ENCODE peak calls at places on chromosome 15, in ten cellular contexts. One of them, this sample, is unnamed.
A peak's percentile ranks its signal among the peaks of the same experiment; 100 is the strongest.

GRCh38 chr15:79329186-79329611 is 18.3 kb downstream of the TMED3 start:
- DNase-seq in thyroid gland: no peak
- DNase-seq in A673: peak; percentile 18
- DNase-seq in stomach: no peak
- DNase-seq in breast epithelium: no peak
- DNase-seq in body of pancreas: no peak
- DNase-seq in thoracic aorta: no peak
- DNase-seq in heart right ventricle: no peak
- DNase-seq in right lobe of liver: no peak
- DNase-seq in psoas muscle: no peak
- DNase-seq in this sample: peak; percentile 79

GRCh38 chr15:69163124-69163669 is 2.8 kb downstream of the GLCE start:
- DNase-seq in thyroid gland: no peak
- DNase-seq in A673: no peak
- DNase-seq in stomach: no peak
- DNase-seq in breast epithelium: no peak
- DNase-seq in body of pancreas: no peak
- DNase-seq in thoracic aorta: no peak
- DNase-seq in heart right ventricle: no peak
- DNase-seq in right lobe of liver: no peak
- DNase-seq in psoas muscle: no peak
- DNase-seq in this sample: no peak

GRCh38 chr15:91852741-91853500 is 587 bp upstream of the SLCO3A1 start:
- DNase-seq in thyroid gland: peak; percentile 75
- DNase-seq in A673: peak; percentile 63
- DNase-seq in stomach: peak; percentile 76
- DNase-seq in breast epithelium: peak; percentile 52
- DNase-seq in body of pancreas: peak; percentile 67
- DNase-seq in thoracic aorta: no peak
- DNase-seq in heart right ventricle: peak; percentile 83
- DNase-seq in right lobe of liver: peak; percentile 85
- DNase-seq in psoas muscle: peak; percentile 78
- DNase-seq in this sample: no peak

GRCh38 chr15:84108725-84109124 is 126.8 kb upstream of the GOLGA6L4 start:
- DNase-seq in thyroid gland: no peak
- DNase-seq in A673: peak; percentile 35
- DNase-seq in stomach: no peak
- DNase-seq in breast epithelium: no peak
- DNase-seq in body of pancreas: no peak
- DNase-seq in thoracic aorta: no peak
- DNase-seq in heart right ventricle: no peak
- DNase-seq in right lobe of liver: no peak
- DNase-seq in psoas muscle: no peak
- DNase-seq in this sample: peak; percentile 45

GRCh38 chr15:56082263-56082761 is 88.9 kb upstream of the NEDD4 start:
- DNase-seq in thyroid gland: no peak
- DNase-seq in A673: no peak
- DNase-seq in stomach: no peak
- DNase-seq in breast epithelium: no peak
- DNase-seq in body of pancreas: no peak
- DNase-seq in thoracic aorta: no peak
- DNase-seq in heart right ventricle: no peak
- DNase-seq in right lobe of liver: no peak
- DNase-seq in psoas muscle: no peak
- DNase-seq in this sample: peak; percentile 80

GRCh38 chr15:87477759-87478687 is 778.5 kb downstream of the NTRK3 start:
- DNase-seq in thyroid gland: peak; percentile 6
- DNase-seq in A673: peak; percentile 3
- DNase-seq in stomach: no peak
- DNase-seq in breast epithelium: peak; percentile 60
- DNase-seq in body of pancreas: peak; percentile 67
- DNase-seq in thoracic aorta: peak; percentile 21
- DNase-seq in heart right ventricle: peak; percentile 57
- DNase-seq in right lobe of liver: no peak
- DNase-seq in psoas muscle: no peak
- DNase-seq in this sample: peak; percentile 57

GRCh38 chr15:62592920-62593319 is 427.8 kb upstream of the C2CD4B start:
- DNase-seq in thyroid gland: no peak
- DNase-seq in A673: no peak
- DNase-seq in stomach: no peak
- DNase-seq in breast epithelium: no peak
- DNase-seq in body of pancreas: no peak
- DNase-seq in thoracic aorta: no peak
- DNase-seq in heart right ventricle: no peak
- DNase-seq in right lobe of liver: no peak
- DNase-seq in psoas muscle: no peak
- DNase-seq in this sample: no peak

GRCh38 chr15:77002436-77002835 is 7.5 kb downstream of the PSTPIP1 start:
- DNase-seq in thyroid gland: no peak
- DNase-seq in A673: no peak
- DNase-seq in stomach: no peak
- DNase-seq in breast epithelium: no peak
- DNase-seq in body of pancreas: no peak
- DNase-seq in thoracic aorta: no peak
- DNase-seq in heart right ventricle: no peak
- DNase-seq in right lobe of liver: peak; percentile 36
- DNase-seq in psoas muscle: peak; percentile 4
- DNase-seq in this sample: no peak

GRCh38 chr15:70284438-70285214 is 186.9 kb upstream of the TLE3 start:
- DNase-seq in thyroid gland: peak; percentile 96
- DNase-seq in A673: no peak
- DNase-seq in stomach: peak; percentile 82
- DNase-seq in breast epithelium: peak; percentile 43
- DNase-seq in body of pancreas: peak; percentile 91
- DNase-seq in thoracic aorta: no peak
- DNase-seq in heart right ventricle: peak; percentile 67
- DNase-seq in right lobe of liver: peak; percentile 90
- DNase-seq in psoas muscle: no peak
- DNase-seq in this sample: no peak

GRCh38 chr15:47685141-47685870 is 32.0 kb upstream of the SEMA6D start:
- DNase-seq in thyroid gland: no peak
- DNase-seq in A673: no peak
- DNase-seq in stomach: no peak
- DNase-seq in breast epithelium: no peak
- DNase-seq in body of pancreas: no peak
- DNase-seq in thoracic aorta: no peak
- DNase-seq in heart right ventricle: no peak
- DNase-seq in right lobe of liver: no peak
- DNase-seq in psoas muscle: no peak
- DNase-seq in this sample: peak; percentile 78

GRCh38 chr15:31175484-31175883 is 74.0 kb upstream of the TRPM1 start:
- DNase-seq in thyroid gland: no peak
- DNase-seq in A673: no peak
- DNase-seq in stomach: no peak
- DNase-seq in breast epithelium: no peak
- DNase-seq in body of pancreas: no peak
- DNase-seq in thoracic aorta: no peak
- DNase-seq in heart right ventricle: no peak
- DNase-seq in right lobe of liver: no peak
- DNase-seq in psoas muscle: no peak
- DNase-seq in this sample: no peak

GRCh38 chr15:31177936-31178335 is 76.4 kb upstream of the TRPM1 start:
- DNase-seq in thyroid gland: no peak
- DNase-seq in A673: no peak
- DNase-seq in stomach: no peak
- DNase-seq in breast epithelium: no peak
- DNase-seq in body of pancreas: no peak
- DNase-seq in thoracic aorta: no peak
- DNase-seq in heart right ventricle: no peak
- DNase-seq in right lobe of liver: no peak
- DNase-seq in psoas muscle: no peak
- DNase-seq in this sample: peak; percentile 9

GRCh38 chr15:31173790-31174450 is 72.4 kb upstream of the TRPM1 start:
- DNase-seq in thyroid gland: no peak
- DNase-seq in A673: no peak
- DNase-seq in stomach: no peak
- DNase-seq in breast epithelium: no peak
- DNase-seq in body of pancreas: no peak
- DNase-seq in thoracic aorta: no peak
- DNase-seq in heart right ventricle: no peak
- DNase-seq in right lobe of liver: no peak
- DNase-seq in psoas muscle: no peak
- DNase-seq in this sample: no peak

GRCh38 chr15:31178705-31179104 is 77.2 kb upstream of the TRPM1 start:
- DNase-seq in thyroid gland: no peak
- DNase-seq in A673: no peak
- DNase-seq in stomach: no peak
- DNase-seq in breast epithelium: no peak
- DNase-seq in body of pancreas: no peak
- DNase-seq in thoracic aorta: no peak
- DNase-seq in heart right ventricle: no peak
- DNase-seq in right lobe of liver: no peak
- DNase-seq in psoas muscle: no peak
- DNase-seq in this sample: no peak

DNA sequence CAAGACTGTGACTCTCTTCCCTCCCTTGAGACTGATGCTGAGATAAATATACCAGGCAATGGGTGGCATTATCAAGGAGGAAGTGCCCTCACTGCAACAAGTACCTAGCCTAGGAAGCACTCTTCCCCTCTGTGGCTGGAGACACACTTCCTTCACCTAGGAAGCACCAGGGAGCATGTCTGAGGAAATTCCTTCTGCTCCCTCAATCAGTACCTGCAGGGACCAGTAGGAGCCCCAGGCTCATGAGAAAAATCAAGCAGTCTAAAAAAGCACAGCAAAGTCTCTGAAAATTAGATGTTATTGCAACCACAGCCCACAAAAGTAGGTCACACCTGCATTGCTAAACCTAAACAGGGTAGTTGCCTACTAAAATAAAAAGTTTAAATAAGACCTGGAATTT is 78.2 kb upstream of the TRPM1 start:
- DNase-seq in thyroid gland: no peak
- DNase-seq in A673: no peak
- DNase-seq in stomach: no peak
- DNase-seq in breast epithelium: no peak
- DNase-seq in body of pancreas: no peak
- DNase-seq in thoracic aorta: no peak
- DNase-seq in heart right ventricle: no peak
- DNase-seq in right lobe of liver: no peak
- DNase-seq in psoas muscle: no peak
- DNase-seq in this sample: no peak
- TF ChIP-seq CTCF in thyroid gland: no peak
- TF ChIP-seq CTCF in A673: no peak
- TF ChIP-seq CTCF in stomach: no peak
- TF ChIP-seq CTCF in breast epithelium: no peak
- TF ChIP-seq CTCF in body of pancreas: no peak
- TF ChIP-seq CTCF in thoracic aorta: no peak
- TF ChIP-seq CTCF in heart right ventricle: no peak
- TF ChIP-seq CTCF in right lobe of liver: no peak
- TF ChIP-seq CTCF in psoas muscle: no peak
- TF ChIP-seq CTCF in this sample: no peak

DNA sequence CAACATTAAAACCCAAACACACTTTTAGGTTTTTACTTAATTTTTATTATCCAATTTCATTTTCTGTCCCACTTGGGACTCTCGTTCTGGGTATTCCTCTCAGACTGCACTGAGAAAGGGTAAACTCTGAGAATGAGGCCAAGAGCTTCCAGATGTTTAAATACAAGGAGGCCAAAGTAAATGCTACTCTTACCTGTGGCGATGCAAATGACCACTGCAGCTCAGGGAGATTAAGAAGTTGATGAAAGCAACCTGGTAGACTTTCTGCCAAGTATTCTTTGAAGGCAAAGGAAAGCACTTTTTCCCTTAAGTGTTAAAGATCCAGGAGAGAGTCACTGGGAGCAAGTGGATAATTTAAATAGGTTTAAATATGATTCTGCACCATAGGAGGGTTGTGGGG is 39.1 kb downstream of the NPTN start:
- DNase-seq in thyroid gland: no peak
- DNase-seq in A673: no peak
- DNase-seq in stomach: no peak
- DNase-seq in breast epithelium: no peak
- DNase-seq in body of pancreas: no peak
- DNase-seq in thoracic aorta: no peak
- DNase-seq in heart right ventricle: no peak
- DNase-seq in right lobe of liver: no peak
- DNase-seq in psoas muscle: no peak
- DNase-seq in this sample: no peak
- H3K36me3 ChIP-seq in thyroid gland: peaks cover 4% of the 10 kb centered on the region
- H3K36me3 ChIP-seq in A673: peaks cover 3% of the 10 kb centered on the region
- H3K36me3 ChIP-seq in stomach: peaks cover 30% of the 10 kb centered on the region
- H3K36me3 ChIP-seq in breast epithelium: no peaks in the 10 kb centered on the region
- H3K36me3 ChIP-seq in body of pancreas: no peaks in the 10 kb centered on the region
- H3K36me3 ChIP-seq in thoracic aorta: peaks cover 12% of the 10 kb centered on the region
- H3K36me3 ChIP-seq in heart right ventricle: no peaks in the 10 kb centered on the region
- H3K36me3 ChIP-seq in right lobe of liver: no peaks in the 10 kb centered on the region
- H3K36me3 ChIP-seq in psoas muscle: no peaks in the 10 kb centered on the region
- H3K36me3 ChIP-seq in this sample: peaks cover 3% of the 10 kb centered on the region

GRCh38 chr15:89333959-89334509 is 590 bp downstream of the POLG start:
- DNase-seq in thyroid gland: no peak
- DNase-seq in A673: no peak
- DNase-seq in stomach: no peak
- DNase-seq in breast epithelium: no peak
- DNase-seq in body of pancreas: no peak
- DNase-seq in thoracic aorta: no peak
- DNase-seq in heart right ventricle: no peak
- DNase-seq in right lobe of liver: no peak
- DNase-seq in psoas muscle: no peak
- DNase-seq in this sample: peak; percentile 5

GRCh38 chr15:89334510-89335288 is at the start of gene POLG:
- DNase-seq in thyroid gland: peak; percentile 99
- DNase-seq in A673: peak; percentile 100
- DNase-seq in stomach: peak; percentile 97
- DNase-seq in breast epithelium: peak; percentile 98
- DNase-seq in body of pancreas: peak; percentile 98
- DNase-seq in thoracic aorta: peak; percentile 93
- DNase-seq in heart right ventricle: peak; percentile 99
- DNase-seq in right lobe of liver: peak; percentile 99
- DNase-seq in psoas muscle: peak; percentile 99
- DNase-seq in this sample: peak; percentile 93

GRCh38 chr15:89333011-89333860 is 1.4 kb downstream of the POLG start:
- DNase-seq in thyroid gland: no peak
- DNase-seq in A673: no peak
- DNase-seq in stomach: no peak
- DNase-seq in breast epithelium: no peak
- DNase-seq in body of pancreas: no peak
- DNase-seq in thoracic aorta: no peak
- DNase-seq in heart right ventricle: no peak
- DNase-seq in right lobe of liver: no peak
- DNase-seq in psoas muscle: no peak
- DNase-seq in this sample: no peak

GRCh38 chr15:89330881-89331595 is 3.6 kb downstream of the POLG start:
- DNase-seq in thyroid gland: no peak
- DNase-seq in A673: no peak
- DNase-seq in stomach: no peak
- DNase-seq in breast epithelium: no peak
- DNase-seq in body of pancreas: no peak
- DNase-seq in thoracic aorta: no peak
- DNase-seq in heart right ventricle: no peak
- DNase-seq in right lobe of liver: no peak
- DNase-seq in psoas muscle: no peak
- DNase-seq in this sample: no peak

GRCh38 chr15:89332446-89332845 is 2.2 kb downstream of the POLG start:
- DNase-seq in thyroid gland: no peak
- DNase-seq in A673: peak; percentile 59
- DNase-seq in stomach: no peak
- DNase-seq in breast epithelium: no peak
- DNase-seq in body of pancreas: no peak
- DNase-seq in thoracic aorta: no peak
- DNase-seq in heart right ventricle: no peak
- DNase-seq in right lobe of liver: no peak
- DNase-seq in psoas muscle: no peak
- DNase-seq in this sample: no peak
- H3K4me3 ChIP-seq in thyroid gland: no peak overlapping the region
- H3K4me3 ChIP-seq in A673: peak overlapping the region; percentile 19
- H3K4me3 ChIP-seq in stomach: peak overlapping the region; percentile 99
- H3K4me3 ChIP-seq in breast epithelium: no peak overlapping the region
- H3K4me3 ChIP-seq in body of pancreas: no peak overlapping the region
- H3K4me3 ChIP-seq in thoracic aorta: no peak overlapping the region
- H3K4me3 ChIP-seq in heart right ventricle: no peak overlapping the region
- H3K4me3 ChIP-seq in right lobe of liver: no peak overlapping the region
- H3K4me3 ChIP-seq in psoas muscle: peak overlapping the region; percentile 12
- H3K4me3 ChIP-seq in this sample: no peak overlapping the region

GRCh38 chr15:32993285-32993684 is 201.2 kb downstream of the FMN1 start:
- DNase-seq in thyroid gland: no peak
- DNase-seq in A673: peak; percentile 15
- DNase-seq in stomach: no peak
- DNase-seq in breast epithelium: no peak
- DNase-seq in body of pancreas: no peak
- DNase-seq in thoracic aorta: no peak
- DNase-seq in heart right ventricle: no peak
- DNase-seq in right lobe of liver: no peak
- DNase-seq in psoas muscle: no peak
- DNase-seq in this sample: peak; percentile 19
- TF ChIP-seq CTCF in thyroid gland: no peak
- TF ChIP-seq CTCF in A673: peak; percentile 49
- TF ChIP-seq CTCF in stomach: no peak
- TF ChIP-seq CTCF in breast epithelium: no peak
- TF ChIP-seq CTCF in body of pancreas: no peak
- TF ChIP-seq CTCF in thoracic aorta: no peak
- TF ChIP-seq CTCF in heart right ventricle: no peak
- TF ChIP-seq CTCF in right lobe of liver: no peak
- TF ChIP-seq CTCF in psoas muscle: no peak
- TF ChIP-seq CTCF in this sample: peak; percentile 33